ENCODE peak calls at places on chromosomes 6 and 20, in seven cellular contexts. H, X, J, U, B, T and E are unnamed samples.

GRCh38 chr20:23613676-23614075 is 8.0 kb upstream of the CST9 start:
- DNase-seq in H (no peak), X (no peak), J (no peak), U (no peak), B (no peak), T (no peak), E (no peak)

GRCh38 chr20:34575756-34576155 is 17.2 kb downstream of the MAP1LC3A start:
- DNase-seq in H (no peak), X (no peak), J (no peak), U (no peak), B (no peak), T (no peak), E (no peak)

GRCh38 chr6:135231469-135231844 is 50.3 kb downstream of the MYB start:
- DNase-seq in H (no peak), X (peak), J (no peak), U (no peak), B (no peak), T (no peak), E (peak)

GRCh38 chr20:32114305-32114960 is 4.9 kb downstream of the TM9SF4 start:
- DNase-seq in H (no peak), X (no peak), J (no peak), U (no peak), B (no peak), T (no peak), E (no peak)

GRCh38 chr20:19947611-19948264 is 69.4 kb upstream of the NAA20 start:
- DNase-seq in H (no peak), X (no peak), J (peak), U (no peak), B (no peak), T (no peak), E (no peak)

GRCh38 chr20:63312690-63313348 is 19.8 kb downstream of the COL20A1 start:
- DNase-seq in H (no peak), X (no peak), J (no peak), U (no peak), B (no peak), T (peak), E (no peak)

GRCh38 chr20:37519508-37520416 is 1.3 kb upstream of the NNAT start:
- DNase-seq in H (no peak), X (no peak), J (peak), U (peak), B (no peak), T (peak), E (no peak)

GRCh38 chr6:26088344-26088743 is 1.1 kb downstream of the HFE start:
- DNase-seq in H (no peak), X (no peak), J (no peak), U (no peak), B (no peak), T (no peak), E (no peak)

GRCh38 chr6:32885698-32886286 is 31.8 kb downstream of the PSMB9 start:
- DNase-seq in H (peak), X (no peak), J (peak), U (peak), B (no peak), T (no peak), E (no peak)

GRCh38 chr6:56359201-56359899 is 112.0 kb upstream of the COL21A1 start:
- DNase-seq in H (peak), X (peak), J (peak), U (peak), B (peak), T (no peak), E (peak)

GRCh38 chr6:78462728-78463127 is 404.6 kb upstream of the IRAK1BP1 start:
- DNase-seq in H (no peak), X (no peak), J (no peak), U (no peak), B (no peak), T (no peak), E (no peak)

GRCh38 chr6:163745566-163746400 is 331.3 kb downstream of the QKI start:
- DNase-seq in H (no peak), X (no peak), J (no peak), U (peak), B (no peak), T (peak), E (no peak)

GRCh38 chr6:130872250-130873095 is 45.3 kb downstream of the SMLR1 start:
- DNase-seq in H (peak), X (peak), J (no peak), U (peak), B (peak), T (peak), E (peak)

GRCh38 chr20:60125521-60125920 is 167.3 kb downstream of the CDH26 start:
- DNase-seq in H (no peak), X (no peak), J (no peak), U (no peak), B (no peak), T (no peak), E (no peak)

GRCh38 chr6:22737331-22737730 is 168.0 kb downstream of the HDGFL1 start:
- DNase-seq in H (no peak), X (no peak), J (peak), U (peak), B (no peak), T (no peak), E (no peak)

GRCh38 chr6:134316733-134317431 is 1.0 kb downstream of the SGK1 start:
- DNase-seq in H (no peak), X (no peak), J (no peak), U (no peak), B (no peak), T (no peak), E (no peak)

GRCh38 chr6:103893082-103893481 is 966.6 kb downstream of the HACE1 start:
- DNase-seq in H (no peak), X (no peak), J (peak), U (no peak), B (no peak), T (no peak), E (no peak)

GRCh38 chr6:111589366-111589765 is 16.3 kb downstream of the TRAF3IP2 start:
- DNase-seq in H (no peak), X (no peak), J (no peak), U (no peak), B (no peak), T (no peak), E (no peak)

GRCh38 chr6:143555071-143555492 is 43.6 kb upstream of the FUCA2 start:
- DNase-seq in H (no peak), X (no peak), J (no peak), U (no peak), B (no peak), T (no peak), E (no peak)